ENCODE peak calls at places on chromosomes 13 and 19, in eight cellular contexts. D is AG20443, B is progenitor cell of endocrine pancreas, X is T-cell, S is putamen, F is T follicular helper cell, I is thoracic aorta, T is posterior cingulate gyrus. L is an unnamed sample.

GRCh38 chr13:113186061-113186900 is 22.2 kb downstream of the PCID2 start:
- DNase-seq in D (no peak), B (no peak), X (no peak), S (no peak), F (no peak), I (no peak), T (no peak), L (no peak)

GRCh38 chr13:109162248-109163051 is 533.0 kb downstream of the MYO16 start:
- DNase-seq in D (no peak), B (no peak), X (no peak), S (no peak), F (no peak), I (no peak), T (no peak), L (no peak)

GRCh38 chr19:18153555-18154134 is 682 bp downstream of the PIK3R2 start:
- DNase-seq in D (peak), B (no peak), X (no peak), S (no peak), F (peak), I (no peak), T (no peak), L (no peak)

GRCh38 chr19:11539495-11540365 is 1.1 kb downstream of the CNN1 start:
- DNase-seq in D (peak), B (no peak), X (no peak), S (no peak), F (no peak), I (no peak), T (no peak), L (no peak)

GRCh38 chr19:38656171-38656981 is 8.9 kb downstream of the ACTN4 start:
- DNase-seq in D (no peak), B (no peak), X (no peak), S (peak), F (peak), I (no peak), T (no peak), L (no peak)

GRCh38 chr13:25468330-25469178 is 96.8 kb downstream of the ATP8A2 start:
- DNase-seq in D (peak), B (peak), X (no peak), S (peak), F (no peak), I (no peak), T (peak), L (peak)

GRCh38 chr13:47117268-47117667 is 220.4 kb upstream of the HTR2A start:
- DNase-seq in D (peak), B (no peak), X (no peak), S (peak), F (no peak), I (no peak), T (peak), L (no peak)

GRCh38 chr13:90272356-90272755 is 1075.1 kb upstream of the MIR17HG start:
- DNase-seq in D (no peak), B (no peak), X (no peak), S (no peak), F (no peak), I (no peak), T (no peak), L (no peak)

GRCh38 chr13:103104340-103104739 is 38.1 kb upstream of the SLC10A2 start:
- DNase-seq in D (no peak), B (no peak), X (no peak), S (no peak), F (no peak), I (no peak), T (no peak), L (no peak)

GRCh38 chr19:30629086-30629485 is 256.9 kb downstream of the ZNF536 start:
- DNase-seq in D (no peak), B (no peak), X (no peak), S (no peak), F (no peak), I (no peak), T (no peak), L (no peak)

GRCh38 chr19:29724102-29724641 is 9.1 kb upstream of the C19orf12 start:
- DNase-seq in D (peak), B (no peak), X (no peak), S (peak), F (no peak), I (no peak), T (peak), L (no peak)

GRCh38 chr13:78618411-78618810 is 15.1 kb upstream of the POU4F1 start:
- DNase-seq in D (no peak), B (no peak), X (no peak), S (no peak), F (no peak), I (no peak), T (no peak), L (no peak)

GRCh38 chr19:41620171-41620570 is 6.7 kb downstream of the CEACAM4 start:
- DNase-seq in D (no peak), B (no peak), X (no peak), S (no peak), F (no peak), I (no peak), T (no peak), L (no peak)

GRCh38 chr13:59442946-59443345 is 720.8 kb downstream of the DIAPH3 start:
- DNase-seq in D (no peak), B (no peak), X (no peak), S (no peak), F (no peak), I (no peak), T (no peak), L (no peak)

GRCh38 chr13:32262165-32262564 is 53.0 kb downstream of the ZAR1L start:
- DNase-seq in D (no peak), B (no peak), X (no peak), S (no peak), F (no peak), I (no peak), T (no peak), L (no peak)

GRCh38 chr19:54415208-54415900 is at the start of gene TTYH1:
- DNase-seq in D (peak), B (peak), X (no peak), S (no peak), F (peak), I (no peak), T (peak), L (no peak)

GRCh38 chr19:29872224-29872731 is 60.5 kb downstream of the CCNE1 start:
- DNase-seq in D (peak), B (no peak), X (no peak), S (no peak), F (no peak), I (no peak), T (no peak), L (no peak)

GRCh38 chr19:38842439-38843174 is 7.2 kb downstream of the HNRNPL start:
- DNase-seq in D (no peak), B (no peak), X (peak), S (no peak), F (peak), I (no peak), T (no peak), L (no peak)

GRCh38 chr19:52206481-52206880 is 16.6 kb downstream of the PPP2R1A start:
- DNase-seq in D (no peak), B (no peak), X (no peak), S (no peak), F (no peak), I (no peak), T (no peak), L (no peak)

GRCh38 chr13:113005076-113005865 is 36.3 kb downstream of the MCF2L start:
- DNase-seq in D (no peak), B (no peak), X (no peak), S (no peak), F (no peak), I (no peak), T (no peak), L (no peak)